ENCODE peak calls at places on chromosomes 12 and 14, in nine cellular contexts. One of them, this sample, is unnamed.

GRCh38 chr12:68359669-68360068 is 27.5 kb upstream of the MDM1 start:
- DNase-seq in skeletal muscle cell: no peak
- DNase-seq in left ventricle myocardium inferior: no peak
- DNase-seq in fibroblast of pulmonary artery: peak; percentile 46
- DNase-seq in osteoblast: no peak
- DNase-seq in CD4-positive, alpha-beta T cell: no peak
- DNase-seq in gastrocnemius medialis: no peak
- DNase-seq in sciatic nerve: no peak
- DNase-seq in endothelial cell: no peak
- DNase-seq in this sample: no peak

GRCh38 chr12:47993491-47993890 is 10.8 kb downstream of the COL2A1 start:
- DNase-seq in skeletal muscle cell: no peak
- DNase-seq in left ventricle myocardium inferior: no peak
- DNase-seq in fibroblast of pulmonary artery: no peak
- DNase-seq in osteoblast: peak; percentile 75
- DNase-seq in CD4-positive, alpha-beta T cell: no peak
- DNase-seq in gastrocnemius medialis: no peak
- DNase-seq in sciatic nerve: peak; percentile 25
- DNase-seq in endothelial cell: no peak
- DNase-seq in this sample: no peak

GRCh38 chr12:132719141-132719953 is 8.7 kb downstream of the PGAM5 start:
- DNase-seq in skeletal muscle cell: no peak
- DNase-seq in left ventricle myocardium inferior: no peak
- DNase-seq in fibroblast of pulmonary artery: no peak
- DNase-seq in osteoblast: peak; percentile 83
- DNase-seq in CD4-positive, alpha-beta T cell: no peak
- DNase-seq in gastrocnemius medialis: no peak
- DNase-seq in sciatic nerve: no peak
- DNase-seq in endothelial cell: no peak
- DNase-seq in this sample: no peak

GRCh38 chr12:113214938-113215400 is 6.3 kb upstream of the TPCN1 start:
- DNase-seq in skeletal muscle cell: peak; percentile 97
- DNase-seq in left ventricle myocardium inferior: peak; percentile 67
- DNase-seq in fibroblast of pulmonary artery: peak; percentile 98
- DNase-seq in osteoblast: peak; percentile 96
- DNase-seq in CD4-positive, alpha-beta T cell: no peak
- DNase-seq in gastrocnemius medialis: peak; percentile 81
- DNase-seq in sciatic nerve: peak; percentile 78
- DNase-seq in endothelial cell: no peak
- DNase-seq in this sample: peak; percentile 100

GRCh38 chr12:96861656-96862055 is 45.4 kb upstream of the NEDD1 start:
- DNase-seq in skeletal muscle cell: no peak
- DNase-seq in left ventricle myocardium inferior: no peak
- DNase-seq in fibroblast of pulmonary artery: no peak
- DNase-seq in osteoblast: no peak
- DNase-seq in CD4-positive, alpha-beta T cell: no peak
- DNase-seq in gastrocnemius medialis: no peak
- DNase-seq in sciatic nerve: no peak
- DNase-seq in endothelial cell: no peak
- DNase-seq in this sample: no peak

GRCh38 chr12:115922952-115923564 is 354.4 kb downstream of the MED13L start:
- DNase-seq in skeletal muscle cell: no peak
- DNase-seq in left ventricle myocardium inferior: no peak
- DNase-seq in fibroblast of pulmonary artery: peak; percentile 20
- DNase-seq in osteoblast: no peak
- DNase-seq in CD4-positive, alpha-beta T cell: no peak
- DNase-seq in gastrocnemius medialis: no peak
- DNase-seq in sciatic nerve: no peak
- DNase-seq in endothelial cell: no peak
- DNase-seq in this sample: no peak

GRCh38 chr14:34874386-34875030 is 652 bp downstream of the BAZ1A start:
- DNase-seq in skeletal muscle cell: peak; percentile 10
- DNase-seq in left ventricle myocardium inferior: peak; percentile 51
- DNase-seq in fibroblast of pulmonary artery: peak; percentile 56
- DNase-seq in osteoblast: peak; percentile 84
- DNase-seq in CD4-positive, alpha-beta T cell: peak; percentile 32
- DNase-seq in gastrocnemius medialis: peak; percentile 44
- DNase-seq in sciatic nerve: peak; percentile 73
- DNase-seq in endothelial cell: peak; percentile 64
- DNase-seq in this sample: no peak

GRCh38 chr12:29830391-29830790 is 46.6 kb upstream of the TMTC1 start:
- DNase-seq in skeletal muscle cell: no peak
- DNase-seq in left ventricle myocardium inferior: no peak
- DNase-seq in fibroblast of pulmonary artery: no peak
- DNase-seq in osteoblast: no peak
- DNase-seq in CD4-positive, alpha-beta T cell: no peak
- DNase-seq in gastrocnemius medialis: no peak
- DNase-seq in sciatic nerve: no peak
- DNase-seq in endothelial cell: no peak
- DNase-seq in this sample: no peak

GRCh38 chr14:95206534-95206933 is 49.2 kb upstream of the DICER1 start:
- DNase-seq in skeletal muscle cell: no peak
- DNase-seq in left ventricle myocardium inferior: no peak
- DNase-seq in fibroblast of pulmonary artery: no peak
- DNase-seq in osteoblast: no peak
- DNase-seq in CD4-positive, alpha-beta T cell: no peak
- DNase-seq in gastrocnemius medialis: no peak
- DNase-seq in sciatic nerve: no peak
- DNase-seq in endothelial cell: no peak
- DNase-seq in this sample: no peak

This sample was measured in renal cortical epithelial cell.